ENCODE peak calls at places on chromosome 10, in ten cellular contexts. P is fibroblast of the aortic adventitia, X is GM12865, K is A673, B is lower lobe of right lung, F is AG10803, R is IMR-90, E is astrocyte, V is cardiac fibroblast, G is mammary epithelial cell. C is an unnamed sample.

GRCh38 chr10:116098411-116099019 is 174.5 kb downstream of the GFRA1 start:
- DNase-seq in K (no peak), X (no peak), G (no peak), B (no peak), P (no peak), E (no peak), V (no peak), F (peak; percentile 30), R (no peak), C (no peak)

GRCh38 chr10:127734753-127735152 is 2.2 kb upstream of the FOXI2 start:
- DNase-seq in E (no peak), X (no peak), V (no peak), F (no peak), P (no peak), G (no peak), K (no peak), R (no peak), B (no peak), C (no peak)

GRCh38 chr10:775245-776075 is 86.0 kb upstream of the DIP2C start:
- DNase-seq in K (peak; percentile 62), P (no peak), B (peak; percentile 42), V (peak; percentile 40), G (no peak), F (peak; percentile 18), E (no peak), R (peak; percentile 25), X (no peak), C (no peak)

GRCh38 chr10:1408656-1409358 is 328.5 kb downstream of the ADARB2 start:
- DNase-seq in V (no peak), X (no peak), P (no peak), B (no peak), E (no peak), K (no peak), G (no peak), F (no peak), R (no peak), C (no peak)

GRCh38 chr10:819816-820215 is 111.7 kb downstream of the LARP4B start:
- DNase-seq in R (no peak), P (no peak), G (no peak), K (no peak), V (no peak), B (no peak), X (no peak), E (no peak), F (no peak), C (no peak)

GRCh38 chr10:98097611-98098010 is 36.8 kb upstream of the R3HCC1L start:
- DNase-seq in X (no peak), K (no peak), G (no peak), F (no peak), B (no peak), P (no peak), V (no peak), R (no peak), E (no peak), C (no peak)

GRCh38 chr10:128470302-128470962 is 344.2 kb upstream of the MKI67 start:
- DNase-seq in V (no peak), R (no peak), F (no peak), E (no peak), P (no peak), G (no peak), K (no peak), B (no peak), X (no peak), C (no peak)

GRCh38 chr10:43265799-43266721 is 805 bp downstream of the RASGEF1A start:
- DNase-seq in P (no peak), R (no peak), K (no peak), G (peak; percentile 26), E (no peak), B (peak; percentile 45), X (no peak), F (no peak), V (no peak), C (no peak)

GRCh38 chr10:96588060-96588554 is 1.3 kb upstream of the TM9SF3 start:
- DNase-seq in K (no peak), X (peak; percentile 24), B (no peak), E (no peak), P (no peak), G (no peak), V (no peak), F (no peak), R (no peak), C (no peak)

GRCh38 chr10:96587255-96588059 is 645 bp upstream of the TM9SF3 start:
- DNase-seq in K (peak; percentile 70), G (peak; percentile 71), F (peak; percentile 84), E (peak; percentile 81), V (peak; percentile 88), X (no peak), R (peak; percentile 83), P (peak; percentile 86), B (no peak), C (no peak)

GRCh38 chr10:96584474-96584873 is 2.3 kb downstream of the TM9SF3 start:
- DNase-seq in E (no peak), G (no peak), F (no peak), P (no peak), X (no peak), R (no peak), V (no peak), B (no peak), K (no peak), C (no peak)

GRCh38 chr10:96585726-96586418 is 940 bp downstream of the TM9SF3 start:
- DNase-seq in R (peak; percentile 7), E (peak; percentile 12), F (peak; percentile 13), K (no peak), P (peak; percentile 21), G (peak; percentile 11), B (no peak), V (peak; percentile 10), X (peak; percentile 49), C (no peak)

DNA sequence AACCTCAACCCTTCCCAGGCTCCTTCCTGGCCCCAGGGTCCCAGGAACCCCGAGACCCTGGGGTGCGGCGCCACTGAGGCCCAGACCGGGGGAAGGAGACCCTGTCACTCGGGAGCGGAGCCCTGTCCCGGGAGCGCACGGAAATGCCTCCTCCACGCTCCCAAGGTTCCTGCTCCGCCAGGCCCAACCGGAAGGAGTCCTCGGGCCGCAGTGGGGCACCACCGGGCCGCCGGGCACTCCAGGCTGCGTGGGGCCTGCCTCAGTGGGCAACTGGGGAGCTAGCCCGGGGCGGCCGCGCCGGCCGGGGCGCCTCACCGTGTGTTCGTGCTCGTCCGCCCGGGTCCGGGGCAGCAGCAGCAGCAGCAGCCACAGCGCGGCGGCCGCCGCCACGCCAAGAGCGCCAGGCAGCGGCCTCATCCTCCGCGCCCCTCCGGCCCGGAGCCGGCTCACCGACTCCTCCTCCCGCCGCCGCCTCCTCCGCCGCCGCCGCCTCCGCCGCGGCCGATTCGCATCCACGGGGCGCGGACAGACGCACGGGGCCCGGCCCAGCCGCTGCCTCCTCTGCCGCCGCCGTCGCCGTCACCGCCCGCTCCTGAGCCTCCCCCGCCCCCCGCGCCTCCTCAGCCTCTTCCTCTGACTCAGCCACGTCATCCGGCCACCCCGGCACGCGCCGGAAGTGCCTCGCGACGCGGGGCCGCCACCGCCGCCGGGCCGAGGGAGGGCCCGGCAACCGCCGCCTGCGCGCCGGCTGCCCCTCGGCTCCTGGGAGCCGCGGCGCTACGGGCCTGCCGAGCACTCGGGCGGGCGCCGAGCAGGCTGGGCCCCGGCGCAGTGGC is at the start of gene TM9SF3:
- DNase-seq in G (peak; percentile 85), V (peak; percentile 87), P (peak; percentile 75), B (peak; percentile 97), E (peak; percentile 74), F (peak; percentile 89), K (peak; percentile 94), R (peak; percentile 83), X (peak; percentile 94), C (peak; percentile 93)
- TF ChIP-seq CTCF in G (peak; percentile 20), V (no peak), P (no peak), B (no peak), E (no peak), F (no peak), K (no peak), R (no peak), X (no peak), C (no peak)

GRCh38 chr10:53088956-53089355 is 316.4 kb upstream of the MBL2 start:
- DNase-seq in P (no peak), E (no peak), R (no peak), G (no peak), X (no peak), B (no peak), V (no peak), K (no peak), F (no peak), C (no peak)

GRCh38 chr10:53093878-53094277 is 321.3 kb upstream of the MBL2 start:
- DNase-seq in E (no peak), V (no peak), F (no peak), B (no peak), X (peak; percentile 5), G (no peak), K (no peak), P (no peak), R (no peak), C (no peak)

GRCh38 chr10:53090725-53091124 is 318.1 kb upstream of the MBL2 start:
- DNase-seq in G (no peak), F (no peak), P (no peak), K (no peak), E (no peak), R (no peak), X (no peak), B (no peak), V (no peak), C (no peak)

DNA sequence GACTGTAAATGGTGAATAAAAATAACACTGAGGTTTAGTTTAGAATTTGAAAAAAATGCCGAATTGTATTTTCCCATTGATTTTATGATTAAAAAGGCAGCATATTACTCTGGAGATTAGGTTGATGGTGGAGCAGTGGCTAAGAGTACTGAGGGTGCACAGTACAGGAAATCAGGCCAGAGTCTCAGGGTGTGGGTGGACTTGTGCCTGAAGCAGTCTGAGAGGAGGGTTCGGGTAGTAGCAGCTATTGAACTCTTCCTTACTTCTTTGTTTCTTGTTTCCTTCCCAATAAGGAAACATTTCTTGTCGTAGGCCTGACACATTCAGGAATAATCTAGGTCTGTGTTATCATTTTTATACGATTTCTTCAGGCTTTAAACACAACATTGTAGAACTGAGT is 319.0 kb upstream of the MBL2 start:
- DNase-seq in G (no peak), E (no peak), R (no peak), X (no peak), P (no peak), K (no peak), V (no peak), F (no peak), B (no peak), C (no peak)
- TF ChIP-seq CTCF in G (no peak), E (no peak), R (no peak), X (no peak), P (no peak), K (no peak), V (no peak), F (no peak), B (no peak), C (no peak)

GRCh38 chr10:132786529-132787252 is 744 bp upstream of the NKX6-2 start:
- DNase-seq in G (no peak), V (no peak), K (no peak), F (no peak), E (no peak), P (no peak), B (no peak), R (no peak), X (no peak), C (no peak)

GRCh38 chr10:132789659-132790148 is 3.8 kb upstream of the NKX6-2 start:
- DNase-seq in K (no peak), E (no peak), G (no peak), V (no peak), P (no peak), F (no peak), B (no peak), X (no peak), R (no peak), C (no peak)

GRCh38 chr10:132787253-132788179 is 1.6 kb upstream of the NKX6-2 start:
- DNase-seq in E (no peak), P (no peak), K (peak; percentile 32), F (no peak), B (no peak), R (no peak), V (no peak), G (no peak), X (no peak), C (no peak)

GRCh38 chr10:132788831-132789219 is 2.9 kb upstream of the NKX6-2 start:
- DNase-seq in F (no peak), B (no peak), E (no peak), G (no peak), R (no peak), P (no peak), K (no peak), X (no peak), V (no peak), C (no peak)

DNA sequence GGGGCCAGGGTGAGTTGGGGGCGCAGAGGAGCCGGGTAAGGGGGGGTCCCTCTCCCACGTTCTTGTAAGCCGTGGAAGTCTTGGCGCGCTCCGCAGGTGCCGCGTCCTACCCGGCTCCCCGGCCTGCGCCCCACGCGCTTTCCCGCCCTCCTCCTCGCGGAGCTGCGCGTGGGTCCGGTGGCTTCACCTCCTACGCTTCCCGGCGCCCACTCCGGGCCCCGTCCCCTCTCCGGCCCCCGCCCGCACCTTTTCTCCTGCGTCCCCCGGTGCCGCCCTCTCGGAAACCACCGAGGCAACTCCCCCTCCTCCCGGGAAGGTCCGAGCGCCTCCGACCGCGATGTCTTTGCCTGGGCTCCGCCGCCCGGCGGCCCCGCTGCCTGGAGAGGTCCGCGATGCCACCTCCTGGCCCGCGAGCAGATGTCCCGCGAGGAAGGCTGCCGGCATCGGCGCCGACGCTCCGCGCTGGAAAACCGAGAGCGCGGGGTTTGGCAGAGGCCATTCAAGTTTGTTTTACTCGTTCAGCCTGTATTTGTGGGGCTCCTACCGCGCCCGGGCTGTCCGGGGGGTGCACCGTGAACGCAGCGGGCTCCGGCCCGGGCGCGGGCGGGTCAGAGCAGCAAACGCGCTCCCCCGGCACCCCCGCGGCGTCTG is 2.4 kb upstream of the NKX6-2 start:
- DNase-seq in E (no peak), F (peak; percentile 8), B (no peak), G (no peak), K (no peak), P (no peak), R (peak; percentile 16), V (peak; percentile 30), X (no peak), C (no peak)
- TF ChIP-seq CTCF in E (no peak), F (peak; percentile 13), B (no peak), G (peak; percentile 18), K (no peak), P (peak; percentile 12), R (peak; percentile 41), V (peak; percentile 16), X (no peak), C (no peak)

DNA sequence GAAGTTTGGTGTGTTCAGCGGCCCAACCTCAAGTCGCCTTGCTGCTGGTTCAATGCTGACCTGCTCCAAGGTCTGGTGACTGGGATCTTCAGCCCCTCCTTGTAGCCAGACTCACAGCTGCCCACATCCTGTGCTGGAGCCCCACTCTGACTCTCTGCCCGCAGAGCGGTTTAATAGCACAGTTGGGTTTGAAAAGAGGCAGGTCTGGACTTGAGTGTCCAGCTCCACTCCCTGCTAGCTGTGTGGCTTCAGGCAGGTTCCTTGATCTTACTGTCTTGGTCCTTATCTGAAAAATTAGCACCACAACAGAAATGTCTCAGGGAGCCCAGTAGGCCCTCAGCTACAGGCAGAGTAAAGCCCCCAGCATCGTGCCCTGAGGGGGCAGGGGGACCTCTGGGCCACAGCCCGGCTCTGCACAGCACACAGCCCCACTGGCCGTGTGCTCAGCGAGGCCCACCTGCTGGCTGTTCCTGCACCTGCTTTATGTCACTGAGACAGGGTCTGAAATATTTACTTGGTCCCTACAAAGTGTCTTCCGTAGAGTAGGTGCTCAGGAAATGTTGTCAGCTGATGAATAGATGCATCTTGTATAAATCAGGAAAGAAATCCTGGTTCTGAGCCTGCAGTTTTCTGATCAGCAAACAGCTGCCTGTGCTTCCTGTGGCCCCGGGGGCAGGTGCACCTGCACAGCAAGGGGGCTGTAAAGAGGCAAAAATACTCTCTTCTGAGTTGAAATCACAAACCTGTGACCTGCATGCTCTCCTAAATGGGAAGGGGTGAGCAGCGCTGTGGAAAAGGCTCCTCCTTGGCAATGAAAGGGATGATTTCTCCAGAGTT is 155.5 kb downstream of the SVIL start:
- DNase-seq in B (no peak), K (no peak), X (peak; percentile 54), V (no peak), E (peak; percentile 42), P (no peak), R (peak; percentile 10), G (peak; percentile 96), F (peak; percentile 27), C (no peak)
- TF ChIP-seq CTCF in B (no peak), K (no peak), X (no peak), V (no peak), E (no peak), P (no peak), R (no peak), G (no peak), F (no peak), C (no peak)

C was measured in BE2C.